ENCODE peak calls at places on chromosome 2, in four cellular contexts. One of them, this sample, is unnamed.

GRCh38 chr2:66379473-66379872 is 55.5 kb upstream of the MEIS1 start:
- DNase-seq in natural killer cell: no peak
- DNase-seq in fibroblast of mammary gland: no peak
- DNase-seq in body of pancreas: no peak
- DNase-seq in this sample: no peak

GRCh38 chr2:241769819-241770184 is 6.8 kb upstream of the GAL3ST2 start:
- DNase-seq in natural killer cell: no peak
- DNase-seq in fibroblast of mammary gland: no peak
- DNase-seq in body of pancreas: no peak
- DNase-seq in this sample: peak

GRCh38 chr2:179239194-179239593 is 25.4 kb downstream of the SESTD1 start:
- DNase-seq in natural killer cell: no peak
- DNase-seq in fibroblast of mammary gland: peak
- DNase-seq in body of pancreas: no peak
- DNase-seq in this sample: no peak

GRCh38 chr2:32937602-32938450 is 8.9 kb upstream of the LTBP1 start:
- DNase-seq in natural killer cell: no peak
- DNase-seq in fibroblast of mammary gland: peak
- DNase-seq in body of pancreas: peak
- DNase-seq in this sample: no peak

GRCh38 chr2:84676295-84676694 is 160.0 kb downstream of the DNAH6 start:
- DNase-seq in natural killer cell: no peak
- DNase-seq in fibroblast of mammary gland: peak
- DNase-seq in body of pancreas: no peak
- DNase-seq in this sample: no peak

GRCh38 chr2:28981016-28981441 is at the start of gene TOGARAM2:
- DNase-seq in natural killer cell: no peak
- DNase-seq in fibroblast of mammary gland: no peak
- DNase-seq in body of pancreas: peak
- DNase-seq in this sample: no peak

GRCh38 chr2:149858214-149858613 is 270.6 kb upstream of the MMADHC start:
- DNase-seq in natural killer cell: no peak
- DNase-seq in fibroblast of mammary gland: peak
- DNase-seq in body of pancreas: no peak
- DNase-seq in this sample: no peak

GRCh38 chr2:218252509-218253247 is 8.1 kb upstream of the GPBAR1 start:
- DNase-seq in natural killer cell: no peak
- DNase-seq in fibroblast of mammary gland: peak
- DNase-seq in body of pancreas: no peak
- DNase-seq in this sample: no peak

GRCh38 chr2:174078275-174078674 is 113.1 kb upstream of the SP3 start:
- DNase-seq in natural killer cell: no peak
- DNase-seq in fibroblast of mammary gland: peak
- DNase-seq in body of pancreas: no peak
- DNase-seq in this sample: no peak

GRCh38 chr2:191950132-191950885 is 103.4 kb upstream of the CAVIN2 start:
- DNase-seq in natural killer cell: no peak
- DNase-seq in fibroblast of mammary gland: peak
- DNase-seq in body of pancreas: no peak
- DNase-seq in this sample: no peak

GRCh38 chr2:102592601-102593000 is 26.8 kb upstream of the SLC9A2 start:
- DNase-seq in natural killer cell: no peak
- DNase-seq in fibroblast of mammary gland: peak
- DNase-seq in body of pancreas: peak
- DNase-seq in this sample: no peak

GRCh38 chr2:117536139-117536538 is 278.4 kb upstream of the DDX18 start:
- DNase-seq in natural killer cell: no peak
- DNase-seq in fibroblast of mammary gland: no peak
- DNase-seq in body of pancreas: peak
- DNase-seq in this sample: no peak

GRCh38 chr2:222982010-222982908 is 69.7 kb upstream of the KCNE4 start:
- DNase-seq in natural killer cell: no peak
- DNase-seq in fibroblast of mammary gland: peak
- DNase-seq in body of pancreas: peak
- DNase-seq in this sample: no peak

GRCh38 chr2:164388511-164388910 is 232.8 kb downstream of the GRB14 start:
- DNase-seq in natural killer cell: no peak
- DNase-seq in fibroblast of mammary gland: peak
- DNase-seq in body of pancreas: no peak
- DNase-seq in this sample: no peak

GRCh38 chr2:64866797-64867196 is 122.4 kb upstream of the SLC1A4 start:
- DNase-seq in natural killer cell: no peak
- DNase-seq in fibroblast of mammary gland: peak
- DNase-seq in body of pancreas: no peak
- DNase-seq in this sample: no peak

GRCh38 chr2:217851191-217852020 is 151.4 kb downstream of the TNS1 start:
- DNase-seq in natural killer cell: no peak
- DNase-seq in fibroblast of mammary gland: peak
- DNase-seq in body of pancreas: no peak
- DNase-seq in this sample: no peak

GRCh38 chr2:117019357-117019756 is 795.1 kb upstream of the DDX18 start:
- DNase-seq in natural killer cell: no peak
- DNase-seq in fibroblast of mammary gland: no peak
- DNase-seq in body of pancreas: no peak
- DNase-seq in this sample: no peak

GRCh38 chr2:192159215-192159614 is 35.5 kb downstream of the TMEFF2 start:
- DNase-seq in natural killer cell: no peak
- DNase-seq in fibroblast of mammary gland: peak
- DNase-seq in body of pancreas: no peak
- DNase-seq in this sample: no peak

GRCh38 chr2:52423111-52423510 is 1344.5 kb upstream of the CHAC2 start:
- DNase-seq in natural killer cell: no peak
- DNase-seq in fibroblast of mammary gland: no peak
- DNase-seq in body of pancreas: no peak
- DNase-seq in this sample: no peak

GRCh38 chr2:218419630-218420216 is 800 bp downstream of the VIL1 start:
- DNase-seq in natural killer cell: no peak
- DNase-seq in fibroblast of mammary gland: no peak
- DNase-seq in body of pancreas: no peak
- DNase-seq in this sample: no peak

GRCh38 chr2:30707304-30707903 is 99.8 kb downstream of the CAPN13 start:
- DNase-seq in natural killer cell: no peak
- DNase-seq in fibroblast of mammary gland: no peak
- DNase-seq in body of pancreas: no peak
- DNase-seq in this sample: peak

GRCh38 chr2:197075754-197076337 is 149.3 kb upstream of the PGAP1 start:
- DNase-seq in natural killer cell: no peak
- DNase-seq in fibroblast of mammary gland: peak
- DNase-seq in body of pancreas: no peak
- DNase-seq in this sample: no peak

GRCh38 chr2:74391209-74391579 is 11.1 kb upstream of the DCTN1 start:
- DNase-seq in natural killer cell: no peak
- DNase-seq in fibroblast of mammary gland: no peak
- DNase-seq in body of pancreas: no peak
- DNase-seq in this sample: no peak

GRCh38 chr2:46326231-46326980 is 29.2 kb downstream of the EPAS1 start:
- DNase-seq in natural killer cell: no peak
- DNase-seq in fibroblast of mammary gland: peak
- DNase-seq in body of pancreas: peak
- DNase-seq in this sample: no peak

GRCh38 chr2:421406-421805 is 133.5 kb upstream of the ALKAL2 start:
- DNase-seq in natural killer cell: no peak
- DNase-seq in fibroblast of mammary gland: no peak
- DNase-seq in body of pancreas: no peak
- DNase-seq in this sample: no peak

GRCh38 chr2:136051001-136051724 is 65.7 kb upstream of the DARS1 start:
- DNase-seq in natural killer cell: no peak
- DNase-seq in fibroblast of mammary gland: no peak
- DNase-seq in body of pancreas: no peak
- DNase-seq in this sample: no peak

GRCh38 chr2:1839066-1839756 is 94.9 kb upstream of the PXDN start:
- DNase-seq in natural killer cell: no peak
- DNase-seq in fibroblast of mammary gland: no peak
- DNase-seq in body of pancreas: no peak
- DNase-seq in this sample: no peak

GRCh38 chr2:40448476-40449079 is 3.3 kb downstream of the SLC8A1 start:
- DNase-seq in natural killer cell: no peak
- DNase-seq in fibroblast of mammary gland: peak
- DNase-seq in body of pancreas: no peak
- DNase-seq in this sample: no peak

GRCh38 chr2:234422895-234423505 is 73.9 kb downstream of the ARL4C start:
- DNase-seq in natural killer cell: peak
- DNase-seq in fibroblast of mammary gland: no peak
- DNase-seq in body of pancreas: no peak
- DNase-seq in this sample: no peak

GRCh38 chr2:44291281-44292248 is 16.3 kb downstream of the SLC3A1 start:
- DNase-seq in natural killer cell: no peak
- DNase-seq in fibroblast of mammary gland: peak
- DNase-seq in body of pancreas: peak
- DNase-seq in this sample: no peak

GRCh38 chr2:233711312-233712008 is 1.2 kb upstream of the UGT1A5 start:
- DNase-seq in natural killer cell: peak
- DNase-seq in fibroblast of mammary gland: peak
- DNase-seq in body of pancreas: peak
- DNase-seq in this sample: peak

GRCh38 chr2:147524912-147525311 is 319.9 kb upstream of the ACVR2A start:
- DNase-seq in natural killer cell: no peak
- DNase-seq in fibroblast of mammary gland: no peak
- DNase-seq in body of pancreas: no peak
- DNase-seq in this sample: no peak

GRCh38 chr2:234288974-234289455 is 207.9 kb downstream of the ARL4C start:
- DNase-seq in natural killer cell: peak
- DNase-seq in fibroblast of mammary gland: peak
- DNase-seq in body of pancreas: peak
- DNase-seq in this sample: peak

GRCh38 chr2:37648316-37649011 is 23.0 kb downstream of the CDC42EP3 start:
- DNase-seq in natural killer cell: peak
- DNase-seq in fibroblast of mammary gland: no peak
- DNase-seq in body of pancreas: peak
- DNase-seq in this sample: no peak

GRCh38 chr2:180110469-180110868 is 103.4 kb upstream of the CWC22 start:
- DNase-seq in natural killer cell: no peak
- DNase-seq in fibroblast of mammary gland: no peak
- DNase-seq in body of pancreas: no peak
- DNase-seq in this sample: no peak

DNA sequence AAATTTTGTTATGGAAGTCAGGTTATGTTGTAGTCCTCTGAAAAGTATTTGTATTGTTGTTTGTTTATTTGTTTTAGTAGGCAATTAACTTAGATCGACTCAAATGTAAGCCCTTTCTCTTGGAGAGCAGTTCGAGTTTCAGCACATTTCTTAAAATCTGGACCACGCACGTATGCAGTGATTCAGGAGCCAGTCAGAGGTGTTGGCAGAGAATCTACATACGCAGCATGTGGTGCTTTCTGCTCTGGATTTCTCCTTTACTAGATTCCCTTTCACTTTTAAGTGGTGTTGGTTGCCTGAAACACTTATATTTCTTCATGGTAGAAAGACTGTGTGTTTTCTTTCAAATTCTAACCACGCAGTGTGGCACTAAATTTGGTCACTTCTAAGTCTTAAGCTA is 773.9 kb upstream of the LRATD1 start:
- DNase-seq in natural killer cell: no peak
- DNase-seq in fibroblast of mammary gland: peak
- DNase-seq in body of pancreas: no peak
- DNase-seq in this sample: no peak
- TF ChIP-seq CTCF in natural killer cell: no peak
- TF ChIP-seq CTCF in fibroblast of mammary gland: no peak
- TF ChIP-seq CTCF in body of pancreas: no peak
- TF ChIP-seq CTCF in this sample: no peak

GRCh38 chr2:134392689-134393476 is 139.0 kb downstream of the MGAT5 start:
- DNase-seq in natural killer cell: no peak
- DNase-seq in fibroblast of mammary gland: peak
- DNase-seq in body of pancreas: peak
- DNase-seq in this sample: no peak
- TF ChIP-seq CTCF in natural killer cell: no peak
- TF ChIP-seq CTCF in fibroblast of mammary gland: peak
- TF ChIP-seq CTCF in body of pancreas: no peak
- TF ChIP-seq CTCF in this sample: no peak

DNA sequence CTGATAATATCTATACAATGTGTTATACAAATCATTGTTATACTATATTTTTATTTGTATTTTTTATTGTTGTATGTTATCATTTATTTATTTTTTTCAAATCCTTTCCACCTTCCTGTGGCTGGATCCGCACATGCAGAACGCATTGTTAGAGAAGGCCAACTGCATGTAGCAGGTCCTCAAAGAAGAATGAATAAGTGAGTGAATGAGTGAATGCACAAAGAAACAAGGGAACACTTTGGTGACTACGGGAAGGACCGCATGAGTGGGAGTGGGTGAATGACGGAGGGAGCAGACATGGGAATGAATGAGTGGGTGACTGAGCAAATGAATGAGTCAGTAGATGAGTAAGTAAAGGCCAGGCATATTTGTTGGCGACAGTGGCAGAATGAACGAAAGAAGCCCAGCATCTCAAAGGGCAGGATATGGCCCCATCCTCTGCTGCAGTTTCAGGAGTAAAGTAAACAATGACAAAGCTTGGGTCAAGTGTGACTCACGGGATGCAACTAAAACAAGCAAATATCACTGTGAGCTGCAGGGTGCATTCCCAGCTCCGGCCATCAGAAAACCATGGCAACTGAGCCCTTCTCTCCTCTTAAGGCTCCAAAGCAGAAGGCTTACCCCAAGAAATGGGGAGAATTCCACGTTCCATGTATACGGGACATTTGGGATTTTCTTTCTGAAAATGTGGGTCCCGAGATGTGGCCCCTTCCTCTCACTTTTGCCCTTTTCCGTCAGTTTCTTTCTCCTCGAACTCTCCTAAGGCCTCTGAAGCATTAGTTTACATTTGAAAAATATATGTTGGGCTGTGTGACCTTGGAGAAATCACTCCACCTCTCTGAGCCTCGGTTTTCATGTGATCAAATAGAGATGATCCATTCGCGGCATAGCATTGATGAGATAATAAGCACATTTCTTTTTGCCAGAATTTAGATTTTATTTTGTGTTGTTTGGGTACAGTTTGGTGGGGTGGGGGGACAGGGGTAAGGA is 24.5 kb downstream of the KCNF1 start:
- DNase-seq in natural killer cell: no peak
- DNase-seq in fibroblast of mammary gland: peak
- DNase-seq in body of pancreas: no peak
- DNase-seq in this sample: no peak
- TF ChIP-seq CTCF in natural killer cell: no peak
- TF ChIP-seq CTCF in fibroblast of mammary gland: peak
- TF ChIP-seq CTCF in body of pancreas: no peak
- TF ChIP-seq CTCF in this sample: no peak

DNA sequence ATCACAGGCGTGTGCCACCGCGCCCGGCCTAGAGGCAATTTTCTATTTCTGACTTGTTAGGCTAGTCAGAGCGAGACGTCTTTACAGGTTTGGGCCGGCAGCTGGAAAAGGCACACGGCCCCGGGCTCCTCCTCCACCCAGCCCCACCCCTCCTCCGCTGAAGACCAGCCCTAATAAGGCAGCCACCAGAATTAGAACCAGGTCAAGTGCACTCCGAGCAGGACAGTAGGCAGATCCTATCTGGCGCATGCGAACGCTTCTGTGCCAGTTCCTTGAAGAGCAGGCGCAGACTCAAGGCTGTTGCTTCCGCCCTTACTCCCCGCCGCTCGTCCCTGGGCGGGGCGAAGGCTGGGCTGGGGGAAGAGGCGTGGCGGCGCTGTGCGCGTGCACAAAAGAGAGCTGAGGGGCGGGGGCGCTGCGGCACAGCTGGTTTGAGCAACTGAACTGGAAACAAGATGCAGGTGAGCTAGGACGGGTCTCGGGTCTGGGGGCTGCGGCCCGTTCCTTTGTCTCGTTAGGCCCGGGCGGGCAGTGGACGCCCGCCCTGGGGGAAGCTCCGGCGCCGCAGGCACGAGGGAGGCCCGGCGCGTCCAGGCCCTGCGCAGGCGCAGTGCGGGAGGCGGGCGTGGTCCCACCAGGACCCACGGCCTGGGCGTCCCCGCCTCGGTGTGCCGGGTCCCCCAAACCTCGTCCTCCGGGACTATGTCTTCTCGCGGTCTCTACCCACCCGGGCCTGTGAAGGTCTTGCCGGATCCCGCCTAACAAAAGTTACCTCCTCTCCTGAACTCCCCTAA is at the start of gene PDCL3:
- DNase-seq in natural killer cell: peak
- DNase-seq in fibroblast of mammary gland: peak
- DNase-seq in body of pancreas: peak
- DNase-seq in this sample: peak
- TF ChIP-seq CTCF in natural killer cell: no peak
- TF ChIP-seq CTCF in fibroblast of mammary gland: no peak
- TF ChIP-seq CTCF in body of pancreas: no peak
- TF ChIP-seq CTCF in this sample: no peak